ENCODE peak calls at places on chromosomes 3 and 15, in four cellular contexts. J is substantia nigra, H is anterior cingulate cortex, E is HCT116. I is an unnamed sample.

GRCh38 chr3:133573629-133574194 is at the start of gene CDV3:
- DNase-seq in E (no peak), H (no peak), J (no peak), I (no peak)

GRCh38 chr3:32456429-32457130 is 46.1 kb downstream of the CMTM6 start:
- DNase-seq in E (no peak), J (no peak), H (no peak), I (no peak)

GRCh38 chr15:85639752-85640381 is 154.9 kb downstream of the KLHL25 start:
- DNase-seq in H (no peak), E (no peak), J (no peak), I (no peak)

GRCh38 chr3:158330820-158331219 is 220.9 kb downstream of the RSRC1 start:
- DNase-seq in J (no peak), H (no peak), E (no peak), I (no peak)

GRCh38 chr15:50876260-50876988 is 32.1 kb upstream of the AP4E1 start:
- DNase-seq in J (no peak), E (no peak), H (no peak), I (no peak)

GRCh38 chr3:180829409-180830405 is 82.8 kb upstream of the FXR1 start:
- DNase-seq in H (no peak), J (no peak), E (no peak), I (no peak)

GRCh38 chr3:120200836-120201235 is 84.2 kb downstream of the GPR156 start:
- DNase-seq in J (no peak), E (no peak), H (no peak), I (no peak)

GRCh38 chr3:177681156-177681555 is 483.9 kb upstream of the TBL1XR1 start:
- DNase-seq in H (no peak), J (no peak), E (no peak), I (no peak)

GRCh38 chr3:158761350-158761749 is 29.1 kb upstream of the RARRES1 start:
- DNase-seq in H (no peak), E (no peak), J (no peak), I (no peak)

GRCh38 chr3:122362026-122362425 is 21.0 kb downstream of the MIX23 start:
- DNase-seq in H (no peak), E (no peak), J (no peak), I (no peak)

GRCh38 chr3:38325256-38325655 is 21.3 kb upstream of the XYLB start:
- DNase-seq in E (no peak), H (no peak), J (no peak), I (no peak)

GRCh38 chr3:164465172-164465571 is 613.1 kb downstream of the SI start:
- DNase-seq in E (no peak), J (no peak), H (no peak), I (no peak)

GRCh38 chr3:31567036-31567435 is 34.3 kb downstream of the STT3B start:
- DNase-seq in J (no peak), E (no peak), H (no peak), I (no peak)

GRCh38 chr15:45402955-45403892 is 24.9 kb upstream of the GATM start:
- DNase-seq in J (peak), H (no peak), E (no peak), I (no peak)

GRCh38 chr3:7543294-7543693 is 682.4 kb downstream of the GRM7 start:
- DNase-seq in E (no peak), H (no peak), J (peak), I (no peak)

GRCh38 chr15:74191798-74192197 is 10.8 kb downstream of the STRA6 start:
- DNase-seq in H (no peak), E (no peak), J (no peak), I (no peak)

GRCh38 chr3:45565341-45565740 is 29.2 kb upstream of the LIMD1 start:
- DNase-seq in E (no peak), J (no peak), H (no peak), I (no peak)

GRCh38 chr3:13110678-13111116 is 37.5 kb upstream of the IQSEC1 start:
- DNase-seq in E (no peak), J (no peak), H (no peak), I (no peak)

GRCh38 chr3:53628546-53629395 is 134.4 kb downstream of the CACNA1D start:
- DNase-seq in H (no peak), E (no peak), J (no peak), I (no peak)

GRCh38 chr3:71251156-71251775 is 332.3 kb downstream of the FOXP1 start:
- DNase-seq in E (no peak), H (no peak), J (no peak), I (no peak)

GRCh38 chr3:69838696-69839515 is 99.6 kb downstream of the MITF start:
- DNase-seq in E (no peak), J (no peak), H (no peak), I (no peak)

GRCh38 chr15:59622289-59622688 is 10.7 kb downstream of the GCNT3 start:
- DNase-seq in E (peak), H (no peak), J (no peak), I (no peak)

GRCh38 chr3:115187149-115187757 is 40.2 kb upstream of the ZBTB20 start:
- DNase-seq in E (no peak), H (no peak), J (no peak), I (no peak)

GRCh38 chr15:93719941-93720351 is 511.4 kb upstream of the MCTP2 start:
- DNase-seq in H (no peak), E (no peak), J (no peak), I (no peak)

GRCh38 chr15:67937153-67937761 is 97.4 kb upstream of the RNU6-1 start:
- DNase-seq in E (no peak), J (no peak), H (no peak), I (no peak)

GRCh38 chr3:189531271-189531670 is 99.9 kb upstream of the TP63 start:
- DNase-seq in J (no peak), E (peak), H (no peak), I (no peak)

I was measured in putamen.